ENCODE peak calls at places on chromosomes 1 and 21, in four cellular contexts. One of them, this sample, is unnamed.

GRCh38 chr21:27268290-27268689 is 301.4 kb upstream of the ADAMTS5 start:
- DNase-seq in fibroblast of lung: peak
- DNase-seq in AG04450: no peak
- DNase-seq in glutamatergic neuron: no peak
- DNase-seq in this sample: peak

GRCh38 chr1:145926706-145927072 is 595 bp downstream of the RBM8A start:
- DNase-seq in fibroblast of lung: peak
- DNase-seq in AG04450: no peak
- DNase-seq in glutamatergic neuron: no peak
- DNase-seq in this sample: no peak

GRCh38 chr21:16741228-16741665 is 771.6 kb upstream of the CXADR start:
- DNase-seq in fibroblast of lung: peak
- DNase-seq in AG04450: no peak
- DNase-seq in glutamatergic neuron: no peak
- DNase-seq in this sample: no peak

GRCh38 chr1:12433323-12434053 is 184.5 kb downstream of the DHRS3 start:
- DNase-seq in fibroblast of lung: peak
- DNase-seq in AG04450: no peak
- DNase-seq in glutamatergic neuron: peak
- DNase-seq in this sample: peak

GRCh38 chr1:201085902-201086735 is 26.1 kb downstream of the CACNA1S start:
- DNase-seq in fibroblast of lung: peak
- DNase-seq in AG04450: no peak
- DNase-seq in glutamatergic neuron: peak
- DNase-seq in this sample: peak

GRCh38 chr1:115475901-115476300 is 137.9 kb upstream of the NGF start:
- DNase-seq in fibroblast of lung: no peak
- DNase-seq in AG04450: no peak
- DNase-seq in glutamatergic neuron: peak
- DNase-seq in this sample: no peak

GRCh38 chr1:214003233-214003632 is 15.5 kb downstream of the PROX1 start:
- DNase-seq in fibroblast of lung: no peak
- DNase-seq in AG04450: no peak
- DNase-seq in glutamatergic neuron: no peak
- DNase-seq in this sample: no peak

GRCh38 chr1:230792691-230793462 is 45.7 kb downstream of the CAPN9 start:
- DNase-seq in fibroblast of lung: no peak
- DNase-seq in AG04450: no peak
- DNase-seq in glutamatergic neuron: no peak
- DNase-seq in this sample: peak

GRCh38 chr1:85605519-85606413 is 25.2 kb downstream of the CCN1 start:
- DNase-seq in fibroblast of lung: no peak
- DNase-seq in AG04450: no peak
- DNase-seq in glutamatergic neuron: no peak
- DNase-seq in this sample: no peak

GRCh38 chr1:16138772-16139221 is 17.1 kb downstream of the EPHA2 start:
- DNase-seq in fibroblast of lung: peak
- DNase-seq in AG04450: no peak
- DNase-seq in glutamatergic neuron: no peak
- DNase-seq in this sample: no peak

GRCh38 chr1:17919525-17920439 is 164.6 kb downstream of the ACTL8 start:
- DNase-seq in fibroblast of lung: peak
- DNase-seq in AG04450: peak
- DNase-seq in glutamatergic neuron: no peak
- DNase-seq in this sample: peak

GRCh38 chr1:208101661-208102431 is 142.3 kb downstream of the PLXNA2 start:
- DNase-seq in fibroblast of lung: peak
- DNase-seq in AG04450: no peak
- DNase-seq in glutamatergic neuron: no peak
- DNase-seq in this sample: peak

GRCh38 chr1:209768354-209768774 is 12.5 kb downstream of the TRAF3IP3 start:
- DNase-seq in fibroblast of lung: no peak
- DNase-seq in AG04450: no peak
- DNase-seq in glutamatergic neuron: no peak
- DNase-seq in this sample: no peak

GRCh38 chr1:109928591-109929111 is 18.0 kb downstream of the CSF1 start:
- DNase-seq in fibroblast of lung: peak
- DNase-seq in AG04450: no peak
- DNase-seq in glutamatergic neuron: no peak
- DNase-seq in this sample: peak

GRCh38 chr1:214548988-214549387 is 2.4 kb downstream of the PTPN14 start:
- DNase-seq in fibroblast of lung: peak
- DNase-seq in AG04450: no peak
- DNase-seq in glutamatergic neuron: no peak
- DNase-seq in this sample: peak

DNA sequence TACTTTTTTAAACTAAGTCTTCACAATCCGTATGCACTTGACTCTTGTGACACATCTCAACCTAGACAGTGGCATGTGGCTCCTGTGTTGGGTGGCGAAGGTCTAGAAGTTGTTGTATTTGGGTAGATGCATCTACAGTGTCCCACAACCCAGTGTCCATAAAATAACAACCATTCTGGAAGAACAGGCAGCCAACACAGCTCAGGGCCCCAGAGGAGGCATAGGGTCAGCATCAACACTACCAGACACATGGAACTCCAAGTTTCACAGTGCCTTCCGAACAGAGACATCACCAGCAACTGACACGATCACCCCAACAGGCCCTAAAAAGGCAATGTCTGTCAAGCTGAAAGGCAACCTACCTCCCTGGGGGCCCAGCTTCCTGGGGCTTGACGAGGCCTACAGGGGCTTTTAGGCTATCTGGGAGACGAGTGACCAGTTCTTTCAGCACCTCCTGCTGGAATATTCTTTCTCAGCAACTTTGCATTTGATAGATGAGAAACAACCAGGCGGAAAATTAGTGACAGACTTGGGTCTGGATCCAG is 5.6 kb downstream of the SH3BP5L start:
- DNase-seq in fibroblast of lung: no peak
- DNase-seq in AG04450: no peak
- DNase-seq in glutamatergic neuron: no peak
- DNase-seq in this sample: no peak
- TF ChIP-seq CTCF in fibroblast of lung: no peak
- TF ChIP-seq CTCF in AG04450: no peak
- TF ChIP-seq CTCF in glutamatergic neuron: no peak
- TF ChIP-seq CTCF in this sample: no peak

DNA sequence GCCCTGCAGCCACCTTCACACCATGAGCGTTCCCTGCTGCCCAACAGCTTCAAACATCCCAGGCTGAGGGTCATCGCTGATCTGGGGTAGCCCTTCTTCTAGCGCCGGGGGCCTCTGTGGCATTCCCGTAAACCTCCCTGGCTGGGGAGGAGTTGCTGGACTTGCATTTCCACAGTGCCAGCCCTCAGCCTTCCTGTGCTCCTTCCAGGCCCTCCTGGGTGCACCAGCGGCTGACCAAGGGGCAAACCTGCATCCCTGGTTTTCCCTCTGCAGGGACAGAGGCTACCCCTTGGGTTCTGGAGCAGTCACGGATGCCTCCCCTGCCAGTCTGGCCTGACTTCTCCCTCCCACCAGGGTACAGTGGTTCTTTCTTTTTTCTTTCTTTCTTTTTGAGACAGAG is 218.7 kb upstream of the TMEM51 start:
- DNase-seq in fibroblast of lung: no peak
- DNase-seq in AG04450: no peak
- DNase-seq in glutamatergic neuron: no peak
- DNase-seq in this sample: no peak
- TF ChIP-seq CTCF in fibroblast of lung: no peak
- TF ChIP-seq CTCF in AG04450: no peak
- TF ChIP-seq CTCF in glutamatergic neuron: no peak
- TF ChIP-seq CTCF in this sample: no peak

GRCh38 chr21:37531402-37532042 is 164.9 kb downstream of the DYRK1A start:
- DNase-seq in fibroblast of lung: no peak
- DNase-seq in AG04450: no peak
- DNase-seq in glutamatergic neuron: no peak
- DNase-seq in this sample: no peak

GRCh38 chr21:37530901-37531351 is 164.4 kb downstream of the DYRK1A start:
- DNase-seq in fibroblast of lung: no peak
- DNase-seq in AG04450: no peak
- DNase-seq in glutamatergic neuron: no peak
- DNase-seq in this sample: no peak

GRCh38 chr21:37535130-37535529 is 168.6 kb downstream of the DYRK1A start:
- DNase-seq in fibroblast of lung: no peak
- DNase-seq in AG04450: no peak
- DNase-seq in glutamatergic neuron: no peak
- DNase-seq in this sample: no peak

GRCh38 chr21:37534431-37534830 is 167.9 kb downstream of the DYRK1A start:
- DNase-seq in fibroblast of lung: no peak
- DNase-seq in AG04450: no peak
- DNase-seq in glutamatergic neuron: no peak
- DNase-seq in this sample: no peak

GRCh38 chr21:37532868-37533780 is 166.6 kb downstream of the DYRK1A start:
- DNase-seq in fibroblast of lung: peak
- DNase-seq in AG04450: no peak
- DNase-seq in glutamatergic neuron: no peak
- DNase-seq in this sample: peak
- TF ChIP-seq CTCF in fibroblast of lung: no peak
- TF ChIP-seq CTCF in AG04450: peak
- TF ChIP-seq CTCF in glutamatergic neuron: no peak
- TF ChIP-seq CTCF in this sample: no peak

DNA sequence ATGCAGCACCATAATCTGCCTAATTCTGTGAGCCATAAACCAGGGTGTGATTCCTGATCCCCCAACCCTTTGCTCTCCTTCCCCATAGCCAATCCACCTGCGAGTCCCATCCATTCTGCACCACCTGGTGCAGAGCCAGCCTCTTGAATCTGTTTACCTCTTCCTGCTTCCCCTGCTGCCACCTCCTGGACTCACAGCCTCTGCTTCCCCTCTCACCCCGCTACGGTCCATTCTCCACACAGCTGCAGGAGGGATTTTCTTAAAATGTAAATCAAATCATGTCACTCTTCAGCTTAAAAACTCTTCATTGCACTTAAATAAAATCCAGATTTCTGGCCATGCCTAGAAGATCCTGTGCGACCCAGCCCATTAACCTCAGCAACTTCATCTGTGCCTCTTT is 186.7 kb downstream of the FOXD2 start:
- DNase-seq in fibroblast of lung: no peak
- DNase-seq in AG04450: no peak
- DNase-seq in glutamatergic neuron: no peak
- DNase-seq in this sample: no peak
- TF ChIP-seq CTCF in fibroblast of lung: no peak
- TF ChIP-seq CTCF in AG04450: no peak
- TF ChIP-seq CTCF in glutamatergic neuron: no peak
- TF ChIP-seq CTCF in this sample: no peak